ENCODE peak calls at places on chromosomes 1 and 21, in seven cellular contexts. O is suprapubic skin, D is fibroblast of lung, W is dorsolateral prefrontal cortex, S is tibial artery, Z is pancreas, J is PC-9. C is an unnamed sample.

GRCh38 chr1:54542120-54542961 is 5.7 kb upstream of the ACOT11 start:
- DNase-seq in W (no peak), Z (peak; percentile 86), O (no peak), S (no peak), J (peak; percentile 77), D (peak; percentile 86), C (peak; percentile 91)

GRCh38 chr21:40242586-40242985 is 375.3 kb downstream of the PCP4 start:
- DNase-seq in O (no peak), S (no peak), W (no peak), J (no peak), Z (no peak), D (no peak), C (no peak)

GRCh38 chr1:22339237-22339636 is 112.4 kb upstream of the ZBTB40 start:
- DNase-seq in S (no peak), W (no peak), Z (no peak), O (no peak), J (no peak), D (no peak), C (no peak)

GRCh38 chr1:35115459-35116383 is 36.5 kb downstream of the ZMYM1 start:
- DNase-seq in D (peak; percentile 10), W (no peak), O (no peak), S (no peak), Z (no peak), J (no peak), C (no peak)

GRCh38 chr1:53549287-53549686 is 90.1 kb downstream of the DMRTB1 start:
- DNase-seq in D (no peak), S (no peak), W (no peak), Z (no peak), J (no peak), O (no peak), C (no peak)

GRCh38 chr21:38234395-38235142 is 22.2 kb upstream of the KCNJ15 start:
- DNase-seq in S (no peak), J (peak; percentile 64), Z (no peak), W (no peak), O (no peak), D (no peak), C (no peak)

GRCh38 chr1:84698151-84698651 is 7.9 kb upstream of the SSX2IP start:
- DNase-seq in O (no peak), Z (no peak), D (peak; percentile 91), S (no peak), W (no peak), J (no peak), C (no peak)

GRCh38 chr1:116374340-116375164 is 1.5 kb downstream of the ATP1A1 start:
- DNase-seq in J (no peak), D (peak; percentile 20), W (no peak), S (no peak), O (no peak), Z (no peak), C (no peak)

GRCh38 chr1:90955769-90956168 is 66.1 kb downstream of the ZNF644 start:
- DNase-seq in Z (no peak), W (no peak), D (no peak), S (no peak), O (no peak), J (no peak), C (no peak)

GRCh38 chr1:161258439-161259386 is at the start of gene PCP4L1:
- DNase-seq in O (no peak), W (peak; percentile 59), D (peak; percentile 58), Z (peak; percentile 79), S (peak; percentile 29), J (no peak), C (peak; percentile 70)

DNA sequence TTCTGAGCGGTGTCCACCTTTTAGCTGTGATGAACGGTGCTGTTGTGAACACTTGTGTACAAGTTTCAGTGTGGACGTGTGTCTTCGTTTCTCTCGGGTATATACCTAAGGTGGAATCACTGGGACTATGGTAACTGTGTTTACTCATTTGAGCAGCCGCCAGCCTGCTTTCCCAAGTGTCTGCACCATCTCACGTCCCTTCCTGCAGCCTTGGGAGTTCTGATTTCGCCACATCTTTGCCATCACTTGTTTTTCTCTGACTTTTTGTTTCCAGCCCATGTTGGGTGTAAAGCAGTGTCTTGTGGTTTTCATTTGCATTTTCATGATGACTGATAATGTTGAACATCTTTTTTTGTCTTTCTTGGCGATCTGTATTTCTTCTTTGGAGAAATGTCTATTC is 40.4 kb downstream of the COL18A1 start:
- DNase-seq in W (no peak), Z (no peak), J (no peak), D (no peak), S (no peak), O (no peak), C (no peak)
- H3K27me3 ChIP-seq in W (no peaks in the 10 kb centered on the region), Z (no peaks in the 10 kb centered on the region), J (no peaks in the 10 kb centered on the region), D (no peaks in the 10 kb centered on the region), S (no peaks in the 10 kb centered on the region), O (no peaks in the 10 kb centered on the region), C (no peaks in the 10 kb centered on the region)

GRCh38 chr1:12142141-12142823 is 24.5 kb upstream of the TNFRSF1B start:
- DNase-seq in O (no peak), Z (peak; percentile 42), D (no peak), W (no peak), S (no peak), J (no peak), C (no peak)

GRCh38 chr1:12144236-12144635 is 22.6 kb upstream of the TNFRSF1B start:
- DNase-seq in J (peak; percentile 73), Z (no peak), D (no peak), O (no peak), W (no peak), S (no peak), C (peak; percentile 92)

GRCh38 chr1:12143631-12144155 is 23.1 kb upstream of the TNFRSF1B start:
- DNase-seq in S (peak; percentile 93), W (no peak), O (peak; percentile 93), Z (peak; percentile 15), D (peak; percentile 96), J (peak; percentile 91), C (peak; percentile 49)

GRCh38 chr1:12141533-12141855 is 25.3 kb upstream of the TNFRSF1B start:
- DNase-seq in O (no peak), S (no peak), D (no peak), W (no peak), J (peak; percentile 67), Z (no peak), C (peak; percentile 33)

GRCh38 chr1:12142891-12143630 is 23.7 kb upstream of the TNFRSF1B start:
- DNase-seq in Z (peak; percentile 55), W (no peak), O (no peak), S (peak; percentile 65), J (no peak), D (no peak), C (no peak)
- H3K4me3 ChIP-seq in Z (no peak overlapping the region), W (no peak overlapping the region), O (no peak overlapping the region), S (no peak overlapping the region), J (no peak overlapping the region), D (no peak overlapping the region), C (no peak overlapping the region)

GRCh38 chr1:192929606-192930005 is 120.8 kb downstream of the RGS2 start:
- DNase-seq in S (no peak), J (no peak), W (no peak), D (no peak), Z (no peak), O (no peak), C (no peak)
- H3K27me3 ChIP-seq in S (no peaks in the 10 kb centered on the region), J (no peaks in the 10 kb centered on the region), W (no peaks in the 10 kb centered on the region), D (no peaks in the 10 kb centered on the region), Z (no peaks in the 10 kb centered on the region), O (no peaks in the 10 kb centered on the region), C (no peaks in the 10 kb centered on the region)

DNA sequence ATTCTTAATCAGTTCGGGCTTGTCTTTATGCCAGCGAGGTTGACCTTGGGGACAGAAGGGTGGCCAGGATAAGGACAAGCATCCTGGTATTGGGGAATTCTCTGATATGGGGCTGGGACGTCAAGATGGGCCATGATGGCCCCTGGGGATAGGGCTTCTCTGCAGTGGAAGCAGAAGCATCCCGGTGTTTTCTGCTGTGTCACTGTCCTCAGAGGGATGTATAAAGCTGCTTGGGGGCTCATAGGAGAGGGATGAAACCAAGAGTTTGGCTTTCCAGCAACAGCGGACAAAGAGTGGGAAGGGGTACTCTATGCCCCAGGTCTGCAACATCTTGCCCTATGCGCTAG is 1.4 kb upstream of the ATP1B1 start:
- DNase-seq in J (no peak), W (no peak), S (no peak), Z (no peak), O (no peak), D (no peak), C (no peak)
- H3K4me3 ChIP-seq in J (peak overlapping the region; percentile 99), W (peak overlapping the region; percentile 91), S (peak overlapping the region; percentile 66), Z (no peak overlapping the region), O (peak overlapping the region; percentile 92), D (no peak overlapping the region), C (peak overlapping the region; percentile 99)

GRCh38 chr1:107575226-107575625 is 389.8 kb downstream of the VAV3 start:
- DNase-seq in J (peak; percentile 79), W (no peak), Z (no peak), S (no peak), D (no peak), O (no peak), C (no peak)

GRCh38 chr1:107572674-107573205 is 392.2 kb downstream of the VAV3 start:
- DNase-seq in S (no peak), D (peak; percentile 91), Z (no peak), O (no peak), W (no peak), J (peak; percentile 88), C (no peak)

GRCh38 chr1:107574044-107574443 is 390.9 kb downstream of the VAV3 start:
- DNase-seq in J (no peak), D (no peak), S (no peak), O (no peak), Z (no peak), W (no peak), C (no peak)

DNA sequence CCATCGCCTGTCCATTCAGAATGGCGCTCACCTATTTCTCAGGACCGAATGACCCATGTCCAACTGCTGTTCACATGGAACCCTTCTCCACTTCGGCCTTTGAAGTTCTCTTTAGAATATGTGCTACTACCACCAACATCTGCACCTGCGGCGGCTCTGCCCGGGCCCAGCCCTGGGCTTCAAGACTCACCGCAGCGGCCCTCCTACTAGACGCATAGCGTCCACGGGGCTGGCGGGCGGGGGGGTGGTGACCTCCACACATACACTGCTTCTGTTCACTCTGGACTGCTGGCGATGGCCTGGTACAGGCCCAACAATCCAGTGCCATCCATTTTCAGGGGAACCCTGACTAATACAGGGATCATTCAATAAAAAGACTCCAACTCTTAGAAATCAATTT is 394.2 kb downstream of the VAV3 start:
- DNase-seq in Z (peak; percentile 36), W (no peak), D (no peak), J (no peak), S (no peak), O (peak; percentile 79), C (no peak)
- H3K27me3 ChIP-seq in Z (no peaks in the 10 kb centered on the region), W (no peaks in the 10 kb centered on the region), D (no peaks in the 10 kb centered on the region), J (no peaks in the 10 kb centered on the region), S (no peaks in the 10 kb centered on the region), O (no peaks in the 10 kb centered on the region), C (no peaks in the 10 kb centered on the region)

GRCh38 chr21:45643021-45643980 is at the start of gene PCBP3:
- DNase-seq in D (peak; percentile 87), J (no peak), S (peak; percentile 94), Z (peak; percentile 98), W (peak; percentile 95), O (peak; percentile 97), C (peak; percentile 95)

GRCh38 chr21:45641480-45642035 is 2.0 kb upstream of the PCBP3 start:
- DNase-seq in W (no peak), O (no peak), D (no peak), Z (peak; percentile 66), S (no peak), J (no peak), C (no peak)

GRCh38 chr21:45640888-45641479 is 2.5 kb upstream of the PCBP3 start:
- DNase-seq in Z (peak; percentile 70), J (no peak), D (peak; percentile 22), O (no peak), W (no peak), S (no peak), C (no peak)

GRCh38 chr21:45644041-45644906 is 749 bp downstream of the PCBP3 start:
- DNase-seq in D (no peak), Z (peak; percentile 48), S (no peak), O (no peak), W (no peak), J (no peak), C (no peak)

GRCh38 chr21:45642122-45642813 is 1.3 kb upstream of the PCBP3 start:
- DNase-seq in J (no peak), D (no peak), W (no peak), S (no peak), Z (peak; percentile 79), O (no peak), C (no peak)
- H3K4me3 ChIP-seq in J (no peak overlapping the region), D (no peak overlapping the region), W (peak overlapping the region; percentile 44), S (peak overlapping the region; percentile 43), Z (no peak overlapping the region), O (peak overlapping the region; percentile 63), C (no peak overlapping the region)

C was measured in Caco-2.